ENCODE peak calls at places on chromosomes 6 and 20, in ten cellular contexts. One of them, this sample, is unnamed.

GRCh38 chr20:3470627-3471396 is at the start of gene ATRN:
- DNase-seq in GF-D8: peak
- DNase-seq in esophagus squamous epithelium: peak
- DNase-seq in NCI-H2081: peak
- DNase-seq in brain microvascular endothelial cell: peak
- DNase-seq in heart left ventricle: peak
- DNase-seq in endothelial cell: peak
- DNase-seq in ELR: peak
- DNase-seq in stimulated activated CD4-positive, alpha-beta T cell treated with anti-CD3 and anti-CD28 coated beads, Interleukin-2, amount 100 ng/mL, for 48 hours: peak
- DNase-seq in testis: peak
- DNase-seq in this sample: peak

GRCh38 chr20:12925214-12925755 is 83.5 kb upstream of the SPTLC3 start:
- DNase-seq in GF-D8: peak
- DNase-seq in esophagus squamous epithelium: no peak
- DNase-seq in heart left ventricle: peak
- DNase-seq in stimulated activated CD4-positive, alpha-beta T cell treated with anti-CD3 and anti-CD28 coated beads, Interleukin-2, amount 100 ng/mL, for 48 hours: peak
- DNase-seq in brain microvascular endothelial cell: peak
- DNase-seq in NCI-H2081: peak
- DNase-seq in ELR: peak
- DNase-seq in testis: peak
- DNase-seq in endothelial cell: peak
- DNase-seq in this sample: peak

GRCh38 chr6:82017316-82017715 is 230.2 kb downstream of the IBTK start:
- DNase-seq in esophagus squamous epithelium: no peak
- DNase-seq in heart left ventricle: peak
- DNase-seq in testis: peak
- DNase-seq in stimulated activated CD4-positive, alpha-beta T cell treated with anti-CD3 and anti-CD28 coated beads, Interleukin-2, amount 100 ng/mL, for 48 hours: no peak
- DNase-seq in brain microvascular endothelial cell: peak
- DNase-seq in ELR: peak
- DNase-seq in NCI-H2081: no peak
- DNase-seq in GF-D8: no peak
- DNase-seq in endothelial cell: no peak
- DNase-seq in this sample: no peak

GRCh38 chr6:107668826-107669474 is 155.2 kb downstream of the SCML4 start:
- DNase-seq in NCI-H2081: no peak
- DNase-seq in testis: no peak
- DNase-seq in heart left ventricle: no peak
- DNase-seq in GF-D8: no peak
- DNase-seq in brain microvascular endothelial cell: no peak
- DNase-seq in esophagus squamous epithelium: no peak
- DNase-seq in stimulated activated CD4-positive, alpha-beta T cell treated with anti-CD3 and anti-CD28 coated beads, Interleukin-2, amount 100 ng/mL, for 48 hours: peak
- DNase-seq in ELR: no peak
- DNase-seq in endothelial cell: no peak
- DNase-seq in this sample: no peak

GRCh38 chr6:128478230-128479047 is 42.0 kb downstream of the PTPRK start:
- DNase-seq in endothelial cell: no peak
- DNase-seq in ELR: no peak
- DNase-seq in stimulated activated CD4-positive, alpha-beta T cell treated with anti-CD3 and anti-CD28 coated beads, Interleukin-2, amount 100 ng/mL, for 48 hours: no peak
- DNase-seq in heart left ventricle: no peak
- DNase-seq in brain microvascular endothelial cell: no peak
- DNase-seq in NCI-H2081: no peak
- DNase-seq in esophagus squamous epithelium: no peak
- DNase-seq in GF-D8: no peak
- DNase-seq in testis: no peak
- DNase-seq in this sample: peak

GRCh38 chr6:127102299-127102698 is 16.2 kb upstream of the RSPO3 start:
- DNase-seq in endothelial cell: no peak
- DNase-seq in GF-D8: no peak
- DNase-seq in heart left ventricle: no peak
- DNase-seq in NCI-H2081: no peak
- DNase-seq in stimulated activated CD4-positive, alpha-beta T cell treated with anti-CD3 and anti-CD28 coated beads, Interleukin-2, amount 100 ng/mL, for 48 hours: no peak
- DNase-seq in brain microvascular endothelial cell: peak
- DNase-seq in ELR: peak
- DNase-seq in esophagus squamous epithelium: no peak
- DNase-seq in testis: no peak
- DNase-seq in this sample: no peak

GRCh38 chr6:101730954-101731353 is 337.4 kb downstream of the GRIK2 start:
- DNase-seq in NCI-H2081: no peak
- DNase-seq in stimulated activated CD4-positive, alpha-beta T cell treated with anti-CD3 and anti-CD28 coated beads, Interleukin-2, amount 100 ng/mL, for 48 hours: no peak
- DNase-seq in esophagus squamous epithelium: no peak
- DNase-seq in brain microvascular endothelial cell: no peak
- DNase-seq in ELR: peak
- DNase-seq in endothelial cell: no peak
- DNase-seq in GF-D8: no peak
- DNase-seq in heart left ventricle: no peak
- DNase-seq in testis: no peak
- DNase-seq in this sample: no peak

GRCh38 chr6:104648347-104648746 is 211.4 kb downstream of the HACE1 start:
- DNase-seq in brain microvascular endothelial cell: no peak
- DNase-seq in heart left ventricle: no peak
- DNase-seq in ELR: no peak
- DNase-seq in NCI-H2081: no peak
- DNase-seq in endothelial cell: peak
- DNase-seq in GF-D8: no peak
- DNase-seq in stimulated activated CD4-positive, alpha-beta T cell treated with anti-CD3 and anti-CD28 coated beads, Interleukin-2, amount 100 ng/mL, for 48 hours: no peak
- DNase-seq in esophagus squamous epithelium: no peak
- DNase-seq in testis: no peak
- DNase-seq in this sample: no peak

GRCh38 chr6:15364401-15365037 is 118.7 kb downstream of the JARID2 start:
- DNase-seq in NCI-H2081: no peak
- DNase-seq in heart left ventricle: no peak
- DNase-seq in GF-D8: peak
- DNase-seq in stimulated activated CD4-positive, alpha-beta T cell treated with anti-CD3 and anti-CD28 coated beads, Interleukin-2, amount 100 ng/mL, for 48 hours: no peak
- DNase-seq in ELR: no peak
- DNase-seq in brain microvascular endothelial cell: no peak
- DNase-seq in testis: no peak
- DNase-seq in esophagus squamous epithelium: no peak
- DNase-seq in endothelial cell: peak
- DNase-seq in this sample: no peak

GRCh38 chr6:3776881-3777507 is 25.5 kb upstream of the PXDC1 start:
- DNase-seq in stimulated activated CD4-positive, alpha-beta T cell treated with anti-CD3 and anti-CD28 coated beads, Interleukin-2, amount 100 ng/mL, for 48 hours: no peak
- DNase-seq in GF-D8: no peak
- DNase-seq in heart left ventricle: no peak
- DNase-seq in brain microvascular endothelial cell: no peak
- DNase-seq in endothelial cell: peak
- DNase-seq in ELR: peak
- DNase-seq in NCI-H2081: no peak
- DNase-seq in testis: no peak
- DNase-seq in esophagus squamous epithelium: no peak
- DNase-seq in this sample: no peak

GRCh38 chr20:58818585-58819285 is 32.0 kb downstream of the GNAS-AS1 start:
- DNase-seq in testis: no peak
- DNase-seq in ELR: peak
- DNase-seq in GF-D8: no peak
- DNase-seq in brain microvascular endothelial cell: no peak
- DNase-seq in stimulated activated CD4-positive, alpha-beta T cell treated with anti-CD3 and anti-CD28 coated beads, Interleukin-2, amount 100 ng/mL, for 48 hours: peak
- DNase-seq in heart left ventricle: no peak
- DNase-seq in esophagus squamous epithelium: no peak
- DNase-seq in endothelial cell: no peak
- DNase-seq in NCI-H2081: no peak
- DNase-seq in this sample: no peak

GRCh38 chr20:22418738-22419137 is 165.6 kb downstream of the FOXA2 start:
- DNase-seq in stimulated activated CD4-positive, alpha-beta T cell treated with anti-CD3 and anti-CD28 coated beads, Interleukin-2, amount 100 ng/mL, for 48 hours: no peak
- DNase-seq in ELR: no peak
- DNase-seq in GF-D8: no peak
- DNase-seq in NCI-H2081: no peak
- DNase-seq in heart left ventricle: no peak
- DNase-seq in testis: no peak
- DNase-seq in brain microvascular endothelial cell: no peak
- DNase-seq in esophagus squamous epithelium: no peak
- DNase-seq in endothelial cell: no peak
- DNase-seq in this sample: no peak

GRCh38 chr6:98384766-98385165 is 449.6 kb upstream of the POU3F2 start:
- DNase-seq in GF-D8: no peak
- DNase-seq in endothelial cell: no peak
- DNase-seq in ELR: no peak
- DNase-seq in testis: no peak
- DNase-seq in stimulated activated CD4-positive, alpha-beta T cell treated with anti-CD3 and anti-CD28 coated beads, Interleukin-2, amount 100 ng/mL, for 48 hours: no peak
- DNase-seq in NCI-H2081: no peak
- DNase-seq in brain microvascular endothelial cell: no peak
- DNase-seq in esophagus squamous epithelium: no peak
- DNase-seq in heart left ventricle: no peak
- DNase-seq in this sample: no peak